ENCODE peak calls at places on chromosomes 13 and 19, in five cellular contexts. T is heart right ventricle, M is Caco-2, Z is spleen, Q is body of pancreas. J is an unnamed sample.
A peak's percentile ranks its signal among the peaks of the same experiment; 100 is the strongest.

GRCh38 chr13:40408602-40409001 is 257.8 kb downstream of the FOXO1 start:
- DNase-seq in T (no peak), M (no peak), Z (no peak), Q (no peak), J (no peak)

GRCh38 chr19:4694211-4694987 is 24.3 kb upstream of the MYDGF start:
- DNase-seq in T (no peak), M (no peak), Z (no peak), Q (no peak), J (no peak)

GRCh38 chr19:53394522-53394973 is 401 bp upstream of the ZNF765 start:
- DNase-seq in T (peak; percentile 49), M (no peak), Z (peak; percentile 83), Q (peak; percentile 49), J (peak; percentile 22)

GRCh38 chr19:776549-776948 is 20.7 kb upstream of the PTBP1 start:
- DNase-seq in T (no peak), M (no peak), Z (no peak), Q (no peak), J (no peak)

GRCh38 chr13:36105726-36106125 is 25.5 kb downstream of the DCLK1 start:
- DNase-seq in T (no peak), M (no peak), Z (no peak), Q (no peak), J (no peak)

GRCh38 chr13:85742355-85742754 is 56.9 kb downstream of the SLITRK6 start:
- DNase-seq in T (no peak), M (no peak), Z (no peak), Q (no peak), J (no peak)

GRCh38 chr13:104534847-104535246 is 1468.6 kb upstream of the SLC10A2 start:
- DNase-seq in T (no peak), M (peak; percentile 18), Z (no peak), Q (no peak), J (peak; percentile 37)

GRCh38 chr13:49553888-49554287 is 31.5 kb downstream of the RCBTB1 start:
- DNase-seq in T (no peak), M (no peak), Z (no peak), Q (no peak), J (no peak)

GRCh38 chr13:77415253-77416127 is 88.6 kb upstream of the MYCBP2 start:
- DNase-seq in T (no peak), M (no peak), Z (no peak), Q (no peak), J (no peak)

GRCh38 chr19:38733241-38733492 is 11.1 kb downstream of the CAPN12 start:
- DNase-seq in T (no peak), M (no peak), Z (no peak), Q (no peak), J (no peak)

GRCh38 chr19:38733493-38734175 is 10.6 kb downstream of the CAPN12 start:
- DNase-seq in T (no peak), M (no peak), Z (no peak), Q (no peak), J (no peak)

GRCh38 chr19:38730731-38731589 is 13.3 kb downstream of the CAPN12 start:
- DNase-seq in T (no peak), M (no peak), Z (no peak), Q (no peak), J (no peak)

GRCh38 chr19:38730470-38730730 is 13.9 kb downstream of the CAPN12 start:
- DNase-seq in T (no peak), M (no peak), Z (no peak), Q (no peak), J (no peak)

GRCh38 chr19:38731654-38732301 is 12.5 kb downstream of the CAPN12 start:
- DNase-seq in T (no peak), M (no peak), Z (peak; percentile 70), Q (peak; percentile 93), J (no peak)
- H3K4me1 ChIP-seq in T (peaks cover 23% of the 10 kb centered on the region), M (peaks cover 13% of the 10 kb centered on the region), Z (peaks cover 77% of the 10 kb centered on the region), Q (peaks cover 57% of the 10 kb centered on the region), J (no peaks in the 10 kb centered on the region)

GRCh38 chr19:2242092-2242537 is 5.5 kb downstream of the SF3A2 start:
- DNase-seq in T (no peak), M (peak; percentile 49), Z (no peak), Q (no peak), J (no peak)
- H3K4me3 ChIP-seq in T (no peak overlapping the region), M (no peak overlapping the region), Z (no peak overlapping the region), Q (no peak overlapping the region), J (no peak overlapping the region)

GRCh38 chr19:14558370-14559066 is 13.3 kb downstream of the NDUFB7 start:
- DNase-seq in T (no peak), M (no peak), Z (no peak), Q (no peak), J (no peak)
- H3K4me1 ChIP-seq in T (peaks cover 50% of the 10 kb centered on the region), M (no peaks in the 10 kb centered on the region), Z (peaks cover 26% of the 10 kb centered on the region), Q (peaks cover 23% of the 10 kb centered on the region), J (peaks cover 18% of the 10 kb centered on the region)

DNA sequence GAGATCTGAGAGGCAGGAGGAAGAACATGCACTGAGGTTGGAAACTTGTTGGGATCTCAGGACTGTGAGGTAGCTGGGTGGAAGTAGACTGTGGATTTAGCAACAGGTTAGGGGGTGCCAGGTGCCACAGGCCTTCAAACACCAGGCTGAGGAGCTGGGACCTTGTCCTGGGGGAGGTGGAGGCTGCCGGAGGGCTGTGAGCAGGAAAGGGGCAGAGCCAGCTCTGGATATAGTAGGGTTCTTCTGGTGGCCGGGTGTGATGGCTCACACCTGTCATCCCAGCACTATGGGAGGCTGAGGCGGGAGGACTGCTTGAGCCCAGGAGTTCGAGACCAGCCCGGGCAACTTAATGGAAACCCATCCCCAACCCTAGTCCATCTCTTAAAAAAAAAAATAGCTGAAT is 3.1 kb downstream of the FUZ start:
- DNase-seq in T (no peak), M (no peak), Z (no peak), Q (no peak), J (no peak)
- H3K4me3 ChIP-seq in T (peak overlapping the region; percentile 73), M (peak overlapping the region; percentile 85), Z (peak overlapping the region; percentile 75), Q (no peak overlapping the region), J (no peak overlapping the region)

GRCh38 chr13:94236132-94236531 is 243.3 kb downstream of the DCT start:
- DNase-seq in T (no peak), M (no peak), Z (no peak), Q (no peak), J (no peak)
- H3K4me1 ChIP-seq in T (no peaks in the 10 kb centered on the region), M (no peaks in the 10 kb centered on the region), Z (peaks cover 8% of the 10 kb centered on the region), Q (peaks cover 6% of the 10 kb centered on the region), J (no peaks in the 10 kb centered on the region)

GRCh38 chr19:27779953-27780352 is 1433.0 kb downstream of the UQCRFS1 start:
- DNase-seq in T (no peak), M (no peak), Z (no peak), Q (no peak), J (no peak)
- H3K4me3 ChIP-seq in T (no peak overlapping the region), M (no peak overlapping the region), Z (no peak overlapping the region), Q (no peak overlapping the region), J (no peak overlapping the region)

J was measured in iPS DF 6.9.